ENCODE peak calls at places on chromosomes 1 and 21, in nine cellular contexts. One of them, this sample, is unnamed.

GRCh38 chr1:234355782-234356510 is 17.3 kb upstream of the COA6 start:
- DNase-seq in stomach: no peak
- DNase-seq in GM23338: no peak
- DNase-seq in tibial nerve: no peak
- DNase-seq in kidney epithelial cell: no peak
- DNase-seq in cardiac fibroblast: no peak
- DNase-seq in OCI-LY7: no peak
- DNase-seq in astrocyte: no peak
- DNase-seq in fibroblast of mammary gland: no peak
- DNase-seq in this sample: no peak

GRCh38 chr21:46371204-46372013 is 47.5 kb downstream of the PCNT start:
- DNase-seq in astrocyte: no peak
- DNase-seq in tibial nerve: no peak
- DNase-seq in cardiac fibroblast: no peak
- DNase-seq in stomach: no peak
- DNase-seq in kidney epithelial cell: no peak
- DNase-seq in GM23338: no peak
- DNase-seq in OCI-LY7: no peak
- DNase-seq in fibroblast of mammary gland: no peak
- DNase-seq in this sample: no peak

GRCh38 chr1:63595435-63595834 is 2.2 kb downstream of the PGM1 start:
- DNase-seq in GM23338: no peak
- DNase-seq in OCI-LY7: no peak
- DNase-seq in astrocyte: no peak
- DNase-seq in tibial nerve: no peak
- DNase-seq in kidney epithelial cell: no peak
- DNase-seq in stomach: no peak
- DNase-seq in fibroblast of mammary gland: no peak
- DNase-seq in cardiac fibroblast: no peak
- DNase-seq in this sample: no peak

GRCh38 chr1:209937996-209938959 is at the start of gene SYT14:
- DNase-seq in OCI-LY7: no peak
- DNase-seq in cardiac fibroblast: peak; percentile 64
- DNase-seq in GM23338: peak; percentile 91
- DNase-seq in tibial nerve: no peak
- DNase-seq in astrocyte: peak; percentile 60
- DNase-seq in kidney epithelial cell: no peak
- DNase-seq in stomach: no peak
- DNase-seq in fibroblast of mammary gland: no peak
- DNase-seq in this sample: peak; percentile 27

GRCh38 chr1:5465281-5465680 is 526.9 kb downstream of the NPHP4 start:
- DNase-seq in fibroblast of mammary gland: no peak
- DNase-seq in OCI-LY7: no peak
- DNase-seq in kidney epithelial cell: no peak
- DNase-seq in stomach: no peak
- DNase-seq in GM23338: no peak
- DNase-seq in tibial nerve: no peak
- DNase-seq in astrocyte: no peak
- DNase-seq in cardiac fibroblast: no peak
- DNase-seq in this sample: no peak

GRCh38 chr1:98046031-98046641 is 125.3 kb upstream of the DPYD start:
- DNase-seq in stomach: no peak
- DNase-seq in OCI-LY7: no peak
- DNase-seq in astrocyte: peak; percentile 48
- DNase-seq in kidney epithelial cell: no peak
- DNase-seq in GM23338: peak; percentile 63
- DNase-seq in tibial nerve: no peak
- DNase-seq in cardiac fibroblast: peak; percentile 69
- DNase-seq in fibroblast of mammary gland: peak; percentile 48
- DNase-seq in this sample: peak; percentile 51

GRCh38 chr1:2193514-2194251 is 889 bp downstream of the FAAP20 start:
- DNase-seq in astrocyte: no peak
- DNase-seq in GM23338: peak; percentile 51
- DNase-seq in fibroblast of mammary gland: no peak
- DNase-seq in kidney epithelial cell: no peak
- DNase-seq in cardiac fibroblast: no peak
- DNase-seq in OCI-LY7: no peak
- DNase-seq in tibial nerve: no peak
- DNase-seq in stomach: no peak
- DNase-seq in this sample: no peak

GRCh38 chr1:17866451-17867029 is 111.4 kb downstream of the ACTL8 start:
- DNase-seq in tibial nerve: no peak
- DNase-seq in cardiac fibroblast: peak; percentile 81
- DNase-seq in astrocyte: peak; percentile 87
- DNase-seq in GM23338: no peak
- DNase-seq in fibroblast of mammary gland: peak; percentile 95
- DNase-seq in kidney epithelial cell: peak; percentile 63
- DNase-seq in OCI-LY7: no peak
- DNase-seq in stomach: no peak
- DNase-seq in this sample: peak; percentile 83

GRCh38 chr1:246772686-246773085 is 48.5 kb downstream of the SCCPDH start:
- DNase-seq in GM23338: no peak
- DNase-seq in kidney epithelial cell: no peak
- DNase-seq in fibroblast of mammary gland: no peak
- DNase-seq in stomach: no peak
- DNase-seq in astrocyte: no peak
- DNase-seq in cardiac fibroblast: no peak
- DNase-seq in tibial nerve: no peak
- DNase-seq in OCI-LY7: peak; percentile 70
- DNase-seq in this sample: no peak

GRCh38 chr1:34164510-34165381 is at the start of gene CSMD2:
- DNase-seq in stomach: no peak
- DNase-seq in cardiac fibroblast: peak; percentile 53
- DNase-seq in kidney epithelial cell: no peak
- DNase-seq in astrocyte: peak; percentile 66
- DNase-seq in tibial nerve: no peak
- DNase-seq in GM23338: peak; percentile 85
- DNase-seq in OCI-LY7: no peak
- DNase-seq in fibroblast of mammary gland: peak; percentile 43
- DNase-seq in this sample: peak; percentile 31

GRCh38 chr1:173191011-173191410 is 16.1 kb downstream of the TNFSF4 start:
- DNase-seq in fibroblast of mammary gland: no peak
- DNase-seq in tibial nerve: no peak
- DNase-seq in cardiac fibroblast: peak; percentile 18
- DNase-seq in kidney epithelial cell: no peak
- DNase-seq in stomach: no peak
- DNase-seq in astrocyte: peak; percentile 30
- DNase-seq in GM23338: no peak
- DNase-seq in OCI-LY7: no peak
- DNase-seq in this sample: peak; percentile 21

GRCh38 chr1:187909382-187909781 is 1080.6 kb downstream of the PLA2G4A start:
- DNase-seq in cardiac fibroblast: no peak
- DNase-seq in GM23338: no peak
- DNase-seq in tibial nerve: no peak
- DNase-seq in stomach: no peak
- DNase-seq in fibroblast of mammary gland: no peak
- DNase-seq in astrocyte: no peak
- DNase-seq in kidney epithelial cell: no peak
- DNase-seq in OCI-LY7: no peak
- DNase-seq in this sample: no peak

DNA sequence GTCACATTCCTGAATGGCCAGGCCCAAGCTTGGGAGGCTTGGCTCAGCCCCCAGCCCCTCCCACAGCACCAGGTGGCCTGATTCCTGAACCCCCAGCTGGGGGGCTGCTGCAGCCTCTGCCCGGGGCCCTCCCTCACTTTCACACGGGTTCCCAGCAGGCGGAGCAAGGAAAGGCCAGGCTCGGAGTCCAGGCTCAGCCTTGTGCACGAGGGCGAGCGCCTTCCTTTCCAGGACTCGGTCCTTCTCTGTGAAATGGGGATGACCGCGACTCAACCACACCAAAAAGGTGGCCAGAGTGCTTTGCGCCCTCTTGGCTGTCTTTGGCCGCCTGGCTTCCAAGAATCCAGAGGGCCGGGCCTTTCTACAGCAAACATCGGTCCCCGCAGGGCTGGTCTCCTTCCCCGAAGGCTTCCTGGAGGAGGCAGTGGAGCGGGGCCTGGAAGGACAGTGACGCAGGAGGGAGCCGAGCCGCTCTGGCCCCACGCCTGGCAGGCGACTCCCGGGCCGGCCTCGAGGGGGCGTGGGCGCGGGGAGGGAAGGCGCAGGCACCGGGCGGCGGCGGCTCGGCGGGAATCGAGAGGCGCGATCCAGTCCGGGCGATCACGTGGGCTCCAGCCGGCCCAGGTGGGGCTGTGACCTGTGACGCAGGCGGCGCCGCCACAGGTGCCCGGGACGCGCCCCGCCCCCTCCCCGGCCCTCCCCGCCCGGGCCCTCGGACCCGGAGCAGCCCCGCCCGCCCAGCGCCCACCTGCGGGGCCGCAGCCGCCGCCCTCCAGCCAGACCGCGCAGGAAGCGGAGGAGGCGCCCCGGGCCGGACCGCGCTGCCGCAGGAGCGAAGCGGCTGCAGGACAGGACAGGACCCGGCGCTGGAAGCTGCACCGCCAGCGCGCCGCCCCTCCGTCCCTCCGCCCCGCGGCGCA is at the start of gene ARHGEF16:
- DNase-seq in tibial nerve: no peak
- DNase-seq in cardiac fibroblast: peak; percentile 34
- DNase-seq in GM23338: peak; percentile 93
- DNase-seq in fibroblast of mammary gland: peak; percentile 12
- DNase-seq in stomach: peak; percentile 93
- DNase-seq in astrocyte: no peak
- DNase-seq in kidney epithelial cell: no peak
- DNase-seq in OCI-LY7: no peak
- DNase-seq in this sample: peak; percentile 44
- TF ChIP-seq CTCF in tibial nerve: peak; percentile 27
- TF ChIP-seq CTCF in cardiac fibroblast: peak; percentile 15
- TF ChIP-seq CTCF in GM23338: peak; percentile 27
- TF ChIP-seq CTCF in fibroblast of mammary gland: no peak
- TF ChIP-seq CTCF in stomach: no peak
- TF ChIP-seq CTCF in astrocyte: no peak
- TF ChIP-seq CTCF in kidney epithelial cell: peak; percentile 31
- TF ChIP-seq CTCF in OCI-LY7: no peak
- TF ChIP-seq CTCF in this sample: peak; percentile 33

DNA sequence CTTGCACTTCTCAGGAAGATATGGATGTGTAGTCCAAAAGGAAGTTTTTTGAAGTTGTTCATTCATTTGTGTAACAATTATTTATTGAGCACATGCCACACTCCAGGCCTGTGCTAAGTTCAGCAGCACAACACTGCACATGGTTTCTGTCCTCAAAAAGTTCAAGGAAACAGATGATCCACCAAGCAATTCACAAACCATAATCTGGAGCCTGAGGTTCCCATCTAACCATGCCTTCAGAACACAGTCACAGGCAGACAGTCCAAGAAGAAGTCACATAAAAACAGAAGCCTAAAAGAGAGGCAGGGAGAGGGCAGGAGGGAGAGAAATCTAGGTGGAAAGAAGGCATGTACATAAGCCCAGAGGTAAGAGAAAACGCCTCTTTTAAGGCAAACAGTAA is 1.9 kb downstream of the CD48 start:
- DNase-seq in stomach: no peak
- DNase-seq in astrocyte: no peak
- DNase-seq in cardiac fibroblast: no peak
- DNase-seq in GM23338: no peak
- DNase-seq in fibroblast of mammary gland: no peak
- DNase-seq in tibial nerve: no peak
- DNase-seq in kidney epithelial cell: no peak
- DNase-seq in OCI-LY7: no peak
- DNase-seq in this sample: no peak
- H3K4me3 ChIP-seq in stomach: no peak overlapping the region
- H3K4me3 ChIP-seq in astrocyte: no peak overlapping the region
- H3K4me3 ChIP-seq in cardiac fibroblast: no peak overlapping the region
- H3K4me3 ChIP-seq in GM23338: no peak overlapping the region
- H3K4me3 ChIP-seq in fibroblast of mammary gland: no peak overlapping the region
- H3K4me3 ChIP-seq in tibial nerve: no peak overlapping the region
- H3K4me3 ChIP-seq in kidney epithelial cell: no peak overlapping the region
- H3K4me3 ChIP-seq in OCI-LY7: peak overlapping the region; percentile 77
- H3K4me3 ChIP-seq in this sample: no peak overlapping the region

GRCh38 chr1:161725888-161726630 is 4.7 kb downstream of the FCRLB start:
- DNase-seq in stomach: peak; percentile 48
- DNase-seq in cardiac fibroblast: peak; percentile 48
- DNase-seq in OCI-LY7: peak; percentile 63
- DNase-seq in kidney epithelial cell: no peak
- DNase-seq in astrocyte: peak; percentile 37
- DNase-seq in tibial nerve: peak; percentile 25
- DNase-seq in fibroblast of mammary gland: peak; percentile 42
- DNase-seq in GM23338: peak; percentile 79
- DNase-seq in this sample: peak; percentile 51
- TF ChIP-seq CTCF in stomach: no peak
- TF ChIP-seq CTCF in cardiac fibroblast: peak; percentile 53
- TF ChIP-seq CTCF in OCI-LY7: peak; percentile 19
- TF ChIP-seq CTCF in kidney epithelial cell: peak; percentile 35
- TF ChIP-seq CTCF in astrocyte: peak; percentile 26
- TF ChIP-seq CTCF in tibial nerve: no peak
- TF ChIP-seq CTCF in fibroblast of mammary gland: peak; percentile 38
- TF ChIP-seq CTCF in GM23338: peak; percentile 24
- TF ChIP-seq CTCF in this sample: peak; percentile 59

GRCh38 chr1:151158311-151158710 is 1.9 kb downstream of the TNFAIP8L2 start:
- DNase-seq in astrocyte: no peak
- DNase-seq in stomach: no peak
- DNase-seq in cardiac fibroblast: no peak
- DNase-seq in GM23338: no peak
- DNase-seq in fibroblast of mammary gland: no peak
- DNase-seq in OCI-LY7: no peak
- DNase-seq in kidney epithelial cell: no peak
- DNase-seq in tibial nerve: no peak
- DNase-seq in this sample: no peak

GRCh38 chr1:151159373-151159772 is 2.9 kb downstream of the TNFAIP8L2 start:
- DNase-seq in fibroblast of mammary gland: no peak
- DNase-seq in tibial nerve: no peak
- DNase-seq in stomach: no peak
- DNase-seq in astrocyte: no peak
- DNase-seq in cardiac fibroblast: no peak
- DNase-seq in OCI-LY7: no peak
- DNase-seq in GM23338: no peak
- DNase-seq in kidney epithelial cell: no peak
- DNase-seq in this sample: no peak

GRCh38 chr1:151156515-151156819 is at the start of gene TNFAIP8L2:
- DNase-seq in GM23338: peak; percentile 44
- DNase-seq in kidney epithelial cell: no peak
- DNase-seq in stomach: peak; percentile 54
- DNase-seq in cardiac fibroblast: no peak
- DNase-seq in fibroblast of mammary gland: no peak
- DNase-seq in OCI-LY7: peak; percentile 78
- DNase-seq in tibial nerve: peak; percentile 44
- DNase-seq in astrocyte: no peak
- DNase-seq in this sample: no peak

GRCh38 chr1:151158751-151159251 is 2.4 kb downstream of the TNFAIP8L2 start:
- DNase-seq in stomach: no peak
- DNase-seq in tibial nerve: no peak
- DNase-seq in fibroblast of mammary gland: no peak
- DNase-seq in kidney epithelial cell: no peak
- DNase-seq in astrocyte: no peak
- DNase-seq in OCI-LY7: no peak
- DNase-seq in cardiac fibroblast: no peak
- DNase-seq in GM23338: peak; percentile 40
- DNase-seq in this sample: no peak

DNA sequence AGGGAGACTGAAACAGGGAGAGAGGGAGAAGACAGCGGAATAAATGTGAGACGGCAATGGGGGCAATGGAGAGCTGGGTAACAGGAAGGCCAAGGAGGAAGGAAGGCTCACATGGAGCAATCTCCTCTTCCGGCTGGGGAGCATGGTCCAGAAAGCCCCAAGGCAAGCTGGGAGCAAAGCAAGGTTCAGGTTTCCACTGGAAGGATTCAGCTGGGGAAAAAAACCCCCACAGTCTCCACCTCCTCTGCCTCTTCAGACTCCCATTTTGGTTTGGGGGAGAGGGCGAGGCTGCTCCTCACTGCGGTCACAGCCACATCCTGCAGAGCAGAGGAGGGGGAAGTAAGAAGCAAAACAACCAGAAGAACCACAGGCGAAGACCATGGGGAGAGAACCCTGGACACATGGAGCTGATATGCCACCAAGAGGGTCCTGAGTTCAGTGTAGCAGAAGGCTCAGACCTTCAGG is 650 bp downstream of the TNFAIP8L2 start:
- DNase-seq in GM23338: no peak
- DNase-seq in tibial nerve: no peak
- DNase-seq in OCI-LY7: peak; percentile 63
- DNase-seq in stomach: no peak
- DNase-seq in astrocyte: no peak
- DNase-seq in fibroblast of mammary gland: no peak
- DNase-seq in kidney epithelial cell: no peak
- DNase-seq in cardiac fibroblast: no peak
- DNase-seq in this sample: no peak
- H3K4me3 ChIP-seq in GM23338: no peak overlapping the region
- H3K4me3 ChIP-seq in tibial nerve: peak overlapping the region; percentile 4
- H3K4me3 ChIP-seq in OCI-LY7: peak overlapping the region; percentile 76
- H3K4me3 ChIP-seq in stomach: peak overlapping the region; percentile 20
- H3K4me3 ChIP-seq in astrocyte: no peak overlapping the region
- H3K4me3 ChIP-seq in fibroblast of mammary gland: no peak overlapping the region
- H3K4me3 ChIP-seq in kidney epithelial cell: no peak overlapping the region
- H3K4me3 ChIP-seq in cardiac fibroblast: no peak overlapping the region
- H3K4me3 ChIP-seq in this sample: no peak overlapping the region

This sample was measured in choroid plexus epithelial cell.